ENCODE peak calls at places on chromosome 15, in five cellular contexts. H is GM12878, V is A549, L is K562, Y is H1. U is an unnamed sample.

GRCh38 chr15:58222698-58223097 is 84.5 kb downstream of the AQP9 start:
- DNase-seq in H (no peak), V (no peak), L (no peak), Y (no peak), U (no peak)

GRCh38 chr15:81296673-81297072 is 27.3 kb downstream of the STARD5 start:
- DNase-seq in H (peak), V (no peak), L (no peak), Y (no peak), U (no peak)

GRCh38 chr15:83658406-83658805 is 4.5 kb downstream of the ADAMTSL3 start:
- DNase-seq in H (no peak), V (no peak), L (no peak), Y (no peak), U (no peak)

GRCh38 chr15:49926731-49927130 is 192.3 kb downstream of the ATP8B4 start:
- DNase-seq in H (no peak), V (no peak), L (no peak), Y (no peak), U (no peak)

GRCh38 chr15:51260262-51260661 is 78.1 kb downstream of the CYP19A1 start:
- DNase-seq in H (no peak), V (no peak), L (no peak), Y (no peak), U (no peak)

GRCh38 chr15:51093865-51094605 is 671 bp downstream of the TNFAIP8L3 start:
- DNase-seq in H (no peak), V (peak), L (no peak), Y (no peak), U (peak)

GRCh38 chr15:67149859-67150824 is 84.7 kb downstream of the SMAD3 start:
- DNase-seq in H (peak), V (peak), L (peak), Y (no peak), U (peak)

GRCh38 chr15:78263351-78263781 is 996 bp upstream of the DNAJA4 start:
- DNase-seq in H (no peak), V (no peak), L (peak), Y (no peak), U (no peak)

GRCh38 chr15:51600114-51600513 is 22.5 kb downstream of the DMXL2 start:
- DNase-seq in H (peak), V (no peak), L (no peak), Y (no peak), U (no peak)

GRCh38 chr15:77162872-77163633 is 92.1 kb upstream of the TSPAN3 start:
- DNase-seq in H (no peak), V (no peak), L (no peak), Y (no peak), U (no peak)

GRCh38 chr15:31136016-31136415 is 34.5 kb upstream of the TRPM1 start:
- DNase-seq in H (no peak), V (peak), L (peak), Y (no peak), U (peak)

GRCh38 chr15:57237282-57237642 is 139.0 kb upstream of the CGNL1 start:
- DNase-seq in H (no peak), V (no peak), L (no peak), Y (no peak), U (no peak)

GRCh38 chr15:72354496-72354895 is 21.3 kb downstream of the HEXA start:
- DNase-seq in H (no peak), V (no peak), L (no peak), Y (no peak), U (no peak)

GRCh38 chr15:33720952-33721351 is 247.3 kb upstream of the CHRM5 start:
- DNase-seq in H (no peak), V (no peak), L (no peak), Y (no peak), U (no peak)

GRCh38 chr15:95875141-95875643 is 455.3 kb upstream of the NR2F2 start:
- DNase-seq in H (no peak), V (no peak), L (no peak), Y (no peak), U (peak)

GRCh38 chr15:52303093-52303772 is 7.6 kb upstream of the MYO5C start:
- DNase-seq in H (no peak), V (no peak), L (no peak), Y (no peak), U (no peak)

GRCh38 chr15:43376017-43376705 is 5.3 kb downstream of the TUBGCP4 start:
- DNase-seq in H (peak), V (peak), L (peak), Y (no peak), U (peak)

GRCh38 chr15:45456212-45457106 is 66.1 kb downstream of the SLC30A4 start:
- DNase-seq in H (peak), V (peak), L (peak), Y (no peak), U (peak)

GRCh38 chr15:68028808-68029207 is 25.3 kb upstream of the PIAS1 start:
- DNase-seq in H (no peak), V (no peak), L (no peak), Y (no peak), U (no peak)

GRCh38 chr15:76517910-76518309 is 181.3 kb downstream of the ISL2 start:
- DNase-seq in H (no peak), V (no peak), L (no peak), Y (no peak), U (no peak)

GRCh38 chr15:94259121-94259776 is 27.9 kb downstream of the MCTP2 start:
- DNase-seq in H (no peak), V (no peak), L (no peak), Y (no peak), U (no peak)

GRCh38 chr15:48052871-48053383 is 67.9 kb upstream of the SLC24A5 start:
- DNase-seq in H (no peak), V (no peak), L (no peak), Y (no peak), U (no peak)

GRCh38 chr15:91867581-91868026 is 14.1 kb downstream of the SLCO3A1 start:
- DNase-seq in H (no peak), V (peak), L (no peak), Y (no peak), U (no peak)

GRCh38 chr15:74180689-74181602 is 7.4 kb downstream of the ISLR start:
- DNase-seq in H (no peak), V (no peak), L (no peak), Y (no peak), U (no peak)

GRCh38 chr15:67142142-67143092 is 77.0 kb downstream of the SMAD3 start:
- DNase-seq in H (no peak), V (no peak), L (no peak), Y (no peak), U (no peak)

GRCh38 chr15:81264072-81264857 is 59.7 kb downstream of the STARD5 start:
- DNase-seq in H (no peak), V (no peak), L (no peak), Y (no peak), U (no peak)

GRCh38 chr15:72118400-72118978 is at the start of gene SENP8:
- DNase-seq in H (no peak), V (peak), L (peak), Y (no peak), U (no peak)

GRCh38 chr15:65189102-65189740 is 4.1 kb upstream of the CLPX start:
- DNase-seq in H (no peak), V (peak), L (peak), Y (peak), U (peak)

GRCh38 chr15:66714543-66714981 is 12.5 kb downstream of the SMAD6 start:
- DNase-seq in H (no peak), V (no peak), L (no peak), Y (no peak), U (no peak)

GRCh38 chr15:45026646-45027045 is 3.7 kb downstream of the SORD start:
- DNase-seq in H (no peak), V (no peak), L (peak), Y (no peak), U (no peak)

GRCh38 chr15:60464836-60465630 is 13.9 kb downstream of the ICE2 start:
- DNase-seq in H (no peak), V (no peak), L (no peak), Y (no peak), U (no peak)

GRCh38 chr15:51090753-51091152 is 4.0 kb downstream of the TNFAIP8L3 start:
- DNase-seq in H (no peak), V (no peak), L (no peak), Y (no peak), U (no peak)

GRCh38 chr15:26967719-26968269 is 3.2 kb upstream of the GABRG3 start:
- DNase-seq in H (no peak), V (no peak), L (no peak), Y (no peak), U (no peak)

DNA sequence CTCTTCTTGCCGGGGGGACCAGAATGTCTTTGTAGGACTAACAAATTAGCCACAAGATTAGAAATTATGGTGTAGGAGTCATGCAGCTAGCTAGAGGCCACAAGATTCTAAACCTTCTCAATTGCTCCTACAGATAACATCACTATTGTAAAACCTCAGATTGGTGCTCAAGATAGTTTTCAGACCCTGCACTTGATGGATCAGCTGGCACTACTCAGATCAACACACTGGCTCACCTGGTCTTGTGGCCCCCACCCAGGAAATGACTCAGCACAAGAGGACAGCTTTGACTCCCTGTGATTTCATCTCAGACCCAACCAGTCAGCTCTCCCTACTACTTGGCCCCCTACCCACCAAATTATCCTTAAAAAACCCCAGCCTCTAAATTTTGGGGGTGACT is 124.1 kb upstream of the RASGRP1 start:
- DNase-seq in H (no peak), V (no peak), L (no peak), Y (no peak), U (no peak)
- TF ChIP-seq HDAC2 in H (no peak), V (no peak), L (no peak), Y (no peak), U (no peak)

GRCh38 chr15:63986185-63986680 is 60.1 kb downstream of the DAPK2 start:
- DNase-seq in H (no peak), V (no peak), L (no peak), Y (no peak), U (no peak)
- TF ChIP-seq HDAC2 in H (no peak), V (no peak), L (no peak), Y (no peak), U (no peak)

GRCh38 chr15:35120173-35120572 is 35.1 kb upstream of the NANOGP8 start:
- DNase-seq in H (no peak), V (no peak), L (no peak), Y (no peak), U (no peak)
- TF ChIP-seq HDAC2 in H (no peak), V (no peak), L (no peak), Y (no peak), U (no peak)

GRCh38 chr15:100783296-100783695 is 96.3 kb upstream of the ALDH1A3 start:
- DNase-seq in H (no peak), V (no peak), L (no peak), Y (no peak), U (no peak)

GRCh38 chr15:100783760-100784492 is 95.7 kb upstream of the ALDH1A3 start:
- DNase-seq in H (no peak), V (no peak), L (no peak), Y (no peak), U (no peak)

GRCh38 chr15:100780208-100780800 is 99.3 kb upstream of the ALDH1A3 start:
- DNase-seq in H (no peak), V (no peak), L (no peak), Y (no peak), U (no peak)

GRCh38 chr15:100781061-100781960 is 98.3 kb upstream of the ALDH1A3 start:
- DNase-seq in H (no peak), V (no peak), L (no peak), Y (no peak), U (no peak)

GRCh38 chr15:100781961-100782525 is 97.6 kb upstream of the ALDH1A3 start:
- DNase-seq in H (no peak), V (no peak), L (no peak), Y (peak), U (no peak)
- TF ChIP-seq HDAC2 in H (no peak), V (no peak), L (no peak), Y (no peak), U (no peak)

U was measured in HepG2.